ENCODE peak calls at places on chromosome 7, in five cellular contexts. One of them, this sample, is unnamed. For H3K27me3 and H3K36me3, the result is how much of the 10 kb centered on the place peaks cover.

GRCh38 chr7:22666732-22667131 is 60.3 kb upstream of the IL6 start:
- DNase-seq in brain microvascular endothelial cell: peak
- DNase-seq in left ventricle myocardium inferior: no peak
- DNase-seq in mesendoderm: no peak
- DNase-seq in cardiac muscle cell: peak
- DNase-seq in this sample: no peak

GRCh38 chr7:23393636-23394035 is 76.7 kb downstream of the IGF2BP3 start:
- DNase-seq in cardiac muscle cell: no peak
- DNase-seq in brain microvascular endothelial cell: no peak
- DNase-seq in left ventricle myocardium inferior: no peak
- DNase-seq in mesendoderm: no peak
- DNase-seq in this sample: no peak

GRCh38 chr7:103887853-103888602 is 101.4 kb downstream of the RELN start:
- DNase-seq in cardiac muscle cell: no peak
- DNase-seq in mesendoderm: peak
- DNase-seq in left ventricle myocardium inferior: no peak
- DNase-seq in brain microvascular endothelial cell: no peak
- DNase-seq in this sample: no peak

GRCh38 chr7:1236132-1236655 is 3.5 kb downstream of the UNCX start:
- DNase-seq in left ventricle myocardium inferior: no peak
- DNase-seq in mesendoderm: peak
- DNase-seq in brain microvascular endothelial cell: no peak
- DNase-seq in cardiac muscle cell: no peak
- DNase-seq in this sample: no peak

GRCh38 chr7:95690367-95690947 is 81.9 kb upstream of the DYNC1I1 start:
- DNase-seq in left ventricle myocardium inferior: no peak
- DNase-seq in mesendoderm: peak
- DNase-seq in brain microvascular endothelial cell: peak
- DNase-seq in cardiac muscle cell: peak
- DNase-seq in this sample: peak

GRCh38 chr7:55250313-55250712 is 114.8 kb upstream of the LANCL2 start:
- DNase-seq in brain microvascular endothelial cell: no peak
- DNase-seq in left ventricle myocardium inferior: no peak
- DNase-seq in cardiac muscle cell: peak
- DNase-seq in mesendoderm: peak
- DNase-seq in this sample: no peak

GRCh38 chr7:134174797-134175261 is 47.7 kb downstream of the LRGUK start:
- DNase-seq in brain microvascular endothelial cell: peak
- DNase-seq in left ventricle myocardium inferior: no peak
- DNase-seq in cardiac muscle cell: peak
- DNase-seq in mesendoderm: peak
- DNase-seq in this sample: peak

GRCh38 chr7:140039896-140040295 is 22.9 kb downstream of the PARP12 start:
- DNase-seq in brain microvascular endothelial cell: no peak
- DNase-seq in mesendoderm: no peak
- DNase-seq in cardiac muscle cell: no peak
- DNase-seq in left ventricle myocardium inferior: no peak
- DNase-seq in this sample: no peak

GRCh38 chr7:140317999-140318398 is 80.3 kb downstream of the SLC37A3 start:
- DNase-seq in cardiac muscle cell: no peak
- DNase-seq in mesendoderm: no peak
- DNase-seq in left ventricle myocardium inferior: no peak
- DNase-seq in brain microvascular endothelial cell: no peak
- DNase-seq in this sample: no peak

GRCh38 chr7:136189506-136189998 is 212.4 kb upstream of the MTPN start:
- DNase-seq in brain microvascular endothelial cell: no peak
- DNase-seq in mesendoderm: no peak
- DNase-seq in left ventricle myocardium inferior: no peak
- DNase-seq in cardiac muscle cell: no peak
- DNase-seq in this sample: no peak

GRCh38 chr7:47047384-47047783 is 534.5 kb downstream of the TNS3 start:
- DNase-seq in mesendoderm: no peak
- DNase-seq in left ventricle myocardium inferior: no peak
- DNase-seq in brain microvascular endothelial cell: no peak
- DNase-seq in cardiac muscle cell: no peak
- DNase-seq in this sample: no peak

GRCh38 chr7:106865130-106866115 is at the start of gene PIK3CG:
- DNase-seq in brain microvascular endothelial cell: no peak
- DNase-seq in left ventricle myocardium inferior: no peak
- DNase-seq in mesendoderm: no peak
- DNase-seq in cardiac muscle cell: peak
- DNase-seq in this sample: no peak

GRCh38 chr7:38105874-38106483 is 72.1 kb upstream of the STARD3NL start:
- DNase-seq in mesendoderm: peak
- DNase-seq in cardiac muscle cell: peak
- DNase-seq in left ventricle myocardium inferior: no peak
- DNase-seq in brain microvascular endothelial cell: peak
- DNase-seq in this sample: no peak

GRCh38 chr7:27102578-27103442 is at the start of gene HOXA2:
- DNase-seq in left ventricle myocardium inferior: no peak
- DNase-seq in cardiac muscle cell: no peak
- DNase-seq in mesendoderm: no peak
- DNase-seq in brain microvascular endothelial cell: no peak
- DNase-seq in this sample: peak

GRCh38 chr7:38327597-38327996 is 54.2 kb upstream of the TARP start:
- DNase-seq in mesendoderm: no peak
- DNase-seq in left ventricle myocardium inferior: no peak
- DNase-seq in cardiac muscle cell: peak
- DNase-seq in brain microvascular endothelial cell: no peak
- DNase-seq in this sample: no peak

GRCh38 chr7:74031403-74032190 is 3.6 kb downstream of the ELN start:
- DNase-seq in mesendoderm: no peak
- DNase-seq in left ventricle myocardium inferior: no peak
- DNase-seq in brain microvascular endothelial cell: no peak
- DNase-seq in cardiac muscle cell: no peak
- DNase-seq in this sample: no peak
- H3K27me3 ChIP-seq in mesendoderm: under half
- H3K27me3 ChIP-seq in left ventricle myocardium inferior: under half
- H3K27me3 ChIP-seq in brain microvascular endothelial cell: under half
- H3K27me3 ChIP-seq in cardiac muscle cell: under half
- H3K27me3 ChIP-seq in this sample: under half

GRCh38 chr7:99005776-99006175 is 127.4 kb downstream of the TRRAP start:
- DNase-seq in left ventricle myocardium inferior: no peak
- DNase-seq in mesendoderm: no peak
- DNase-seq in cardiac muscle cell: no peak
- DNase-seq in brain microvascular endothelial cell: no peak
- DNase-seq in this sample: no peak

GRCh38 chr7:99004216-99004615 is 125.9 kb downstream of the TRRAP start:
- DNase-seq in brain microvascular endothelial cell: no peak
- DNase-seq in cardiac muscle cell: peak
- DNase-seq in mesendoderm: no peak
- DNase-seq in left ventricle myocardium inferior: no peak
- DNase-seq in this sample: no peak

GRCh38 chr7:99006739-99007424 is 128.6 kb downstream of the TRRAP start:
- DNase-seq in mesendoderm: no peak
- DNase-seq in left ventricle myocardium inferior: no peak
- DNase-seq in cardiac muscle cell: no peak
- DNase-seq in brain microvascular endothelial cell: no peak
- DNase-seq in this sample: no peak

GRCh38 chr7:99003419-99003818 is 125.1 kb downstream of the TRRAP start:
- DNase-seq in cardiac muscle cell: no peak
- DNase-seq in brain microvascular endothelial cell: no peak
- DNase-seq in mesendoderm: no peak
- DNase-seq in left ventricle myocardium inferior: no peak
- DNase-seq in this sample: no peak

DNA sequence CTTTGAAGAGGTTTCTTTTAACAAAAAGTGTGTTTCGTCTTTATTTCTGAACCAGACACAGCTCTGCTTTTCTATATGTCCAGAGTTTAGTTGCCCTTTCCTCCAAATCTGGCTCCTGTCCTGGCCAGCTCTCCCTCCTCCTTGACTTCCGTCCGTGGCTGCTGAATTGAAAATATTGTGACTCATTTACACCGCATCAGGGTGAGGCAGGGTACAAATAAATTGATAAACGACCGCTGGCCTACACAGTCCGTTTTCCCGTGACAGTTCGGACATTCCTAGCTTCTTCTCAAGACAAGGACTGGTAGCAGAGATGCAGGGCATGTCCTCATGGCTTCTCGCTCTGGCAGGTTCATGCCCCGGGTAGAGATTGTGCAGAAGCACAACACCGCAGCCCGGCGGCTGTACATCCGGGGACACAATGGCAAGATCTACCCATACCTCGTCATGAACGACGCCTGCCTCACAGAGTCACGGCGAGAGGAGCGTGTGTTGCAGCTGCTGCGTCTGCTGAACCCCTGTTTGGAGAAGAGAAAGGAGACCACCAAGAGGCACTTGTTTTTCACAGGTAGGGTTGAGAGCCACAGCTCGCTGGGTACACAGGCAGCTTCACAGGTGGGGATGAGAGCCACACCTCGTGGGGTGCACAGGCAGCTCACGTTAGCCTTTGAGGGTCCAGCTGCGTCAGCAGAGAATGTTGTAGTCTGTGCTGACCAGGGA is 126.6 kb downstream of the TRRAP start:
- DNase-seq in cardiac muscle cell: peak
- DNase-seq in brain microvascular endothelial cell: no peak
- DNase-seq in left ventricle myocardium inferior: no peak
- DNase-seq in mesendoderm: no peak
- DNase-seq in this sample: no peak
- H3K36me3 ChIP-seq in cardiac muscle cell: under half
- H3K36me3 ChIP-seq in brain microvascular endothelial cell: under half
- H3K36me3 ChIP-seq in left ventricle myocardium inferior: half or more
- H3K36me3 ChIP-seq in mesendoderm: under half
- H3K36me3 ChIP-seq in this sample: half or more

DNA sequence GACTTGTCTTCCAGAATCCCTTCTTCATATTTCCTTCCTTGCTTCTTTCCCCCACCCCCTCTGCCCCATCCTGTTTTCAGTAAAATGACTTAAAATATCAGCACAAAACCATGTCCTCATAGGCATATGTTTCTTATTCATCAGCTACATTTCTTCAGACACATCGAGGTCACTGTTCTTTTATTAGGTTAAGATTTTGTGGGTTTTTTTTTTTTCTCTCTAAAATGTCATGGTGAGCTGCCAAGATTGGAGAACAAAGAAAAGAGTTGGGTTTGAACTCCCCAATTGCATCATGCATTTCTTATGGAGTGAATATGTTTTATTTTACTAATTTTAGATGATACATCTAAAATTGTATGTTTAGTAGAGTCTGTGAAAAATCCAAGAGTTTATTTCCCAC is 35.8 kb downstream of the LAMB4 start:
- DNase-seq in mesendoderm: no peak
- DNase-seq in left ventricle myocardium inferior: no peak
- DNase-seq in brain microvascular endothelial cell: no peak
- DNase-seq in cardiac muscle cell: peak
- DNase-seq in this sample: no peak
- H3K4me3 ChIP-seq in mesendoderm: no peak
- H3K4me3 ChIP-seq in left ventricle myocardium inferior: peak
- H3K4me3 ChIP-seq in brain microvascular endothelial cell: no peak
- H3K4me3 ChIP-seq in cardiac muscle cell: no peak
- H3K4me3 ChIP-seq in this sample: no peak

GRCh38 chr7:151179946-151180345 is 7.1 kb downstream of the ASB10 start:
- DNase-seq in brain microvascular endothelial cell: no peak
- DNase-seq in mesendoderm: no peak
- DNase-seq in cardiac muscle cell: no peak
- DNase-seq in left ventricle myocardium inferior: no peak
- DNase-seq in this sample: no peak

GRCh38 chr7:151178236-151178635 is 8.8 kb downstream of the ASB10 start:
- DNase-seq in mesendoderm: no peak
- DNase-seq in brain microvascular endothelial cell: no peak
- DNase-seq in left ventricle myocardium inferior: no peak
- DNase-seq in cardiac muscle cell: no peak
- DNase-seq in this sample: no peak

GRCh38 chr7:151179287-151179860 is 7.7 kb downstream of the ASB10 start:
- DNase-seq in left ventricle myocardium inferior: no peak
- DNase-seq in mesendoderm: no peak
- DNase-seq in brain microvascular endothelial cell: no peak
- DNase-seq in cardiac muscle cell: no peak
- DNase-seq in this sample: no peak

GRCh38 chr7:151178831-151179230 is 8.2 kb downstream of the ASB10 start:
- DNase-seq in brain microvascular endothelial cell: no peak
- DNase-seq in cardiac muscle cell: no peak
- DNase-seq in mesendoderm: no peak
- DNase-seq in left ventricle myocardium inferior: no peak
- DNase-seq in this sample: no peak

DNA sequence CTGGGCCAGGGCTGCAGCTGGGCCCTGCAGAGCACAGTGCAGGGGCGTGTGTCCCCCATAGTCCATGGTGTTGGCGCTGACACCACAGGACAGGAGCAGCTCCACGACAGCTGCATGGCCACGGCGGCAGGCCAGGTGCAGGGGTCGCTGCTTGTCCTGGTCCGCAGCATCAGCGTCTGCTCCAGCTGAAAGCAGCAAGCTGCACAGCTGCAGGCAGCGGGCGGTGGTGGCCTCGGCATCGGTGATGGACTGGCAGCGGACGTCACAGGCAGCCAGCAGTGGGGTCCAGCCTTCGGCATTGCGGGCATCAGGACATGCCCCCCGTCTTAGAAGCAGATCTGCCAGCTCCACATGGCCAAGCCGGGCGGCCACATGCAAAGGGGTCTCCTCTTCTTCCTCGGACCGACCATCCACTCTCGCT is 6.0 kb downstream of the ASB10 start:
- DNase-seq in left ventricle myocardium inferior: no peak
- DNase-seq in brain microvascular endothelial cell: no peak
- DNase-seq in mesendoderm: no peak
- DNase-seq in cardiac muscle cell: no peak
- DNase-seq in this sample: no peak
- H3K27me3 ChIP-seq in left ventricle myocardium inferior: under half
- H3K27me3 ChIP-seq in brain microvascular endothelial cell: under half
- H3K27me3 ChIP-seq in mesendoderm: under half
- H3K27me3 ChIP-seq in cardiac muscle cell: under half
- H3K27me3 ChIP-seq in this sample: half or more

GRCh38 chr7:107981466-107981865 is 21.5 kb downstream of the LAMB1 start:
- DNase-seq in brain microvascular endothelial cell: no peak
- DNase-seq in cardiac muscle cell: no peak
- DNase-seq in mesendoderm: no peak
- DNase-seq in left ventricle myocardium inferior: no peak
- DNase-seq in this sample: no peak

GRCh38 chr7:107980171-107980570 is 22.8 kb downstream of the LAMB1 start:
- DNase-seq in cardiac muscle cell: no peak
- DNase-seq in left ventricle myocardium inferior: no peak
- DNase-seq in mesendoderm: no peak
- DNase-seq in brain microvascular endothelial cell: no peak
- DNase-seq in this sample: no peak

GRCh38 chr7:107980671-107981190 is 22.2 kb downstream of the LAMB1 start:
- DNase-seq in mesendoderm: no peak
- DNase-seq in brain microvascular endothelial cell: no peak
- DNase-seq in cardiac muscle cell: no peak
- DNase-seq in left ventricle myocardium inferior: no peak
- DNase-seq in this sample: no peak

GRCh38 chr7:107982918-107983389 is 20.0 kb downstream of the LAMB1 start:
- DNase-seq in cardiac muscle cell: no peak
- DNase-seq in brain microvascular endothelial cell: no peak
- DNase-seq in left ventricle myocardium inferior: no peak
- DNase-seq in mesendoderm: no peak
- DNase-seq in this sample: no peak

GRCh38 chr7:107982463-107982862 is 20.5 kb downstream of the LAMB1 start:
- DNase-seq in brain microvascular endothelial cell: no peak
- DNase-seq in left ventricle myocardium inferior: no peak
- DNase-seq in mesendoderm: no peak
- DNase-seq in cardiac muscle cell: no peak
- DNase-seq in this sample: no peak
- H3K36me3 ChIP-seq in brain microvascular endothelial cell: half or more
- H3K36me3 ChIP-seq in left ventricle myocardium inferior: half or more
- H3K36me3 ChIP-seq in mesendoderm: under half
- H3K36me3 ChIP-seq in cardiac muscle cell: under half
- H3K36me3 ChIP-seq in this sample: half or more

GRCh38 chr7:122305475-122306319 is 1.1 kb upstream of the FEZF1 start:
- DNase-seq in mesendoderm: peak
- DNase-seq in left ventricle myocardium inferior: no peak
- DNase-seq in cardiac muscle cell: no peak
- DNase-seq in brain microvascular endothelial cell: no peak
- DNase-seq in this sample: no peak
- H3K4me3 ChIP-seq in mesendoderm: peak
- H3K4me3 ChIP-seq in left ventricle myocardium inferior: peak
- H3K4me3 ChIP-seq in cardiac muscle cell: peak
- H3K4me3 ChIP-seq in brain microvascular endothelial cell: no peak
- H3K4me3 ChIP-seq in this sample: no peak

This sample was measured in SJSA1.